ENCODE peak calls at places on chromosomes 4 and X, in four cellular contexts. One of them, this sample, is unnamed.

GRCh38 chr4:166506051-166506450 is 633.0 kb downstream of the TLL1 start:
- DNase-seq in NCI-H524: no peak
- DNase-seq in activated gamma-delta T cell treated with Interleukin-2 at 50 U/mL for 16 hours: no peak
- DNase-seq in COLO829: no peak
- DNase-seq in this sample: no peak

GRCh38 chrX:110741213-110741796 is 54.3 kb downstream of the CHRDL1 start:
- DNase-seq in activated gamma-delta T cell treated with Interleukin-2 at 50 U/mL for 16 hours: no peak
- DNase-seq in COLO829: peak
- DNase-seq in NCI-H524: no peak
- DNase-seq in this sample: no peak

GRCh38 chr4:138078264-138078663 is 163.9 kb downstream of the SLC7A11 start:
- DNase-seq in activated gamma-delta T cell treated with Interleukin-2 at 50 U/mL for 16 hours: no peak
- DNase-seq in COLO829: no peak
- DNase-seq in NCI-H524: no peak
- DNase-seq in this sample: no peak

GRCh38 chrX:154593201-154593600 is 8.3 kb downstream of the CTAG1A start:
- DNase-seq in activated gamma-delta T cell treated with Interleukin-2 at 50 U/mL for 16 hours: no peak
- DNase-seq in COLO829: no peak
- DNase-seq in NCI-H524: no peak
- DNase-seq in this sample: no peak

GRCh38 chr4:98657531-98658286 is 702 bp downstream of the TSPAN5 start:
- DNase-seq in COLO829: no peak
- DNase-seq in NCI-H524: peak
- DNase-seq in activated gamma-delta T cell treated with Interleukin-2 at 50 U/mL for 16 hours: peak
- DNase-seq in this sample: peak

GRCh38 chrX:71107762-71108360 is 1.3 kb upstream of the CXorf65 start:
- DNase-seq in NCI-H524: peak
- DNase-seq in activated gamma-delta T cell treated with Interleukin-2 at 50 U/mL for 16 hours: peak
- DNase-seq in COLO829: no peak
- DNase-seq in this sample: no peak

GRCh38 chr4:55437356-55437796 is 41.6 kb downstream of the TMEM165 start:
- DNase-seq in activated gamma-delta T cell treated with Interleukin-2 at 50 U/mL for 16 hours: no peak
- DNase-seq in NCI-H524: no peak
- DNase-seq in COLO829: no peak
- DNase-seq in this sample: no peak

GRCh38 chr4:185011408-185011807 is 6.9 kb upstream of the HELT start:
- DNase-seq in COLO829: peak
- DNase-seq in NCI-H524: peak
- DNase-seq in activated gamma-delta T cell treated with Interleukin-2 at 50 U/mL for 16 hours: peak
- DNase-seq in this sample: no peak

GRCh38 chrX:56000729-56001128 is 231.4 kb upstream of the KLF8 start:
- DNase-seq in COLO829: no peak
- DNase-seq in NCI-H524: no peak
- DNase-seq in activated gamma-delta T cell treated with Interleukin-2 at 50 U/mL for 16 hours: no peak
- DNase-seq in this sample: no peak

GRCh38 chr4:158051401-158052235 is 121.2 kb downstream of the GASK1B start:
- DNase-seq in NCI-H524: no peak
- DNase-seq in activated gamma-delta T cell treated with Interleukin-2 at 50 U/mL for 16 hours: no peak
- DNase-seq in COLO829: no peak
- DNase-seq in this sample: no peak

GRCh38 chr4:16721618-16722291 is 176.7 kb downstream of the LDB2 start:
- DNase-seq in activated gamma-delta T cell treated with Interleukin-2 at 50 U/mL for 16 hours: no peak
- DNase-seq in NCI-H524: no peak
- DNase-seq in COLO829: no peak
- DNase-seq in this sample: no peak

GRCh38 chr4:7872264-7872771 is 67.3 kb downstream of the AFAP1 start:
- DNase-seq in NCI-H524: peak
- DNase-seq in COLO829: no peak
- DNase-seq in activated gamma-delta T cell treated with Interleukin-2 at 50 U/mL for 16 hours: no peak
- DNase-seq in this sample: peak

GRCh38 chrX:386768-387575 is at the start of gene PPP2R3B:
- DNase-seq in COLO829: peak
- DNase-seq in activated gamma-delta T cell treated with Interleukin-2 at 50 U/mL for 16 hours: peak
- DNase-seq in NCI-H524: no peak
- DNase-seq in this sample: no peak

GRCh38 chr4:15918484-15919129 is 19.9 kb downstream of the FGFBP1 start:
- DNase-seq in activated gamma-delta T cell treated with Interleukin-2 at 50 U/mL for 16 hours: no peak
- DNase-seq in COLO829: no peak
- DNase-seq in NCI-H524: peak
- DNase-seq in this sample: no peak

GRCh38 chrX:70434352-70434866 is 10.2 kb upstream of the DLG3 start:
- DNase-seq in NCI-H524: peak
- DNase-seq in COLO829: peak
- DNase-seq in activated gamma-delta T cell treated with Interleukin-2 at 50 U/mL for 16 hours: peak
- DNase-seq in this sample: peak

GRCh38 chr4:137076908-137077307 is 455.4 kb downstream of the PCDH18 start:
- DNase-seq in COLO829: no peak
- DNase-seq in NCI-H524: no peak
- DNase-seq in activated gamma-delta T cell treated with Interleukin-2 at 50 U/mL for 16 hours: no peak
- DNase-seq in this sample: no peak

GRCh38 chr4:165383757-165384156 is 4.9 kb downstream of the CPE start:
- DNase-seq in COLO829: no peak
- DNase-seq in NCI-H524: peak
- DNase-seq in activated gamma-delta T cell treated with Interleukin-2 at 50 U/mL for 16 hours: no peak
- DNase-seq in this sample: peak

GRCh38 chrX:144715356-144715755 is 531.9 kb upstream of the SPANXN1 start:
- DNase-seq in activated gamma-delta T cell treated with Interleukin-2 at 50 U/mL for 16 hours: no peak
- DNase-seq in NCI-H524: no peak
- DNase-seq in COLO829: peak
- DNase-seq in this sample: no peak

GRCh38 chrX:989959-990510 is 222.4 kb downstream of the CRLF2 start:
- DNase-seq in COLO829: peak
- DNase-seq in NCI-H524: peak
- DNase-seq in activated gamma-delta T cell treated with Interleukin-2 at 50 U/mL for 16 hours: peak
- DNase-seq in this sample: peak

GRCh38 chr4:40601641-40602040 is 28.0 kb downstream of the RBM47 start:
- DNase-seq in NCI-H524: no peak
- DNase-seq in COLO829: no peak
- DNase-seq in activated gamma-delta T cell treated with Interleukin-2 at 50 U/mL for 16 hours: no peak
- DNase-seq in this sample: no peak

GRCh38 chr4:153427363-153428071 is 38.6 kb upstream of the TMEM131L start:
- DNase-seq in COLO829: no peak
- DNase-seq in NCI-H524: no peak
- DNase-seq in activated gamma-delta T cell treated with Interleukin-2 at 50 U/mL for 16 hours: no peak
- DNase-seq in this sample: no peak

GRCh38 chr4:11876104-11876503 is 447.4 kb upstream of the HS3ST1 start:
- DNase-seq in COLO829: no peak
- DNase-seq in activated gamma-delta T cell treated with Interleukin-2 at 50 U/mL for 16 hours: no peak
- DNase-seq in NCI-H524: no peak
- DNase-seq in this sample: no peak

GRCh38 chr4:152126233-152126632 is 365.4 kb upstream of the GATB start:
- DNase-seq in COLO829: no peak
- DNase-seq in NCI-H524: no peak
- DNase-seq in activated gamma-delta T cell treated with Interleukin-2 at 50 U/mL for 16 hours: no peak
- DNase-seq in this sample: no peak

GRCh38 chrX:1221296-1221845 is 8.9 kb upstream of the CRLF2 start:
- DNase-seq in activated gamma-delta T cell treated with Interleukin-2 at 50 U/mL for 16 hours: no peak
- DNase-seq in NCI-H524: no peak
- DNase-seq in COLO829: no peak
- DNase-seq in this sample: no peak

GRCh38 chr4:8259743-8260430 is 9.7 kb upstream of the HTRA3 start:
- DNase-seq in activated gamma-delta T cell treated with Interleukin-2 at 50 U/mL for 16 hours: no peak
- DNase-seq in COLO829: no peak
- DNase-seq in NCI-H524: peak
- DNase-seq in this sample: no peak

GRCh38 chr4:156774422-156774821 is 197.2 kb downstream of the PDGFC start:
- DNase-seq in activated gamma-delta T cell treated with Interleukin-2 at 50 U/mL for 16 hours: no peak
- DNase-seq in COLO829: no peak
- DNase-seq in NCI-H524: no peak
- DNase-seq in this sample: no peak

GRCh38 chrX:49995021-49995731 is 72.8 kb downstream of the CLCN5 start:
- DNase-seq in NCI-H524: no peak
- DNase-seq in COLO829: peak
- DNase-seq in activated gamma-delta T cell treated with Interleukin-2 at 50 U/mL for 16 hours: no peak
- DNase-seq in this sample: no peak

GRCh38 chr4:183402771-183403170 is 41.7 kb upstream of the CDKN2AIP start:
- DNase-seq in NCI-H524: no peak
- DNase-seq in COLO829: no peak
- DNase-seq in activated gamma-delta T cell treated with Interleukin-2 at 50 U/mL for 16 hours: no peak
- DNase-seq in this sample: no peak

GRCh38 chr4:105474110-105474518 is 252 bp upstream of the PPA2 start:
- DNase-seq in COLO829: no peak
- DNase-seq in activated gamma-delta T cell treated with Interleukin-2 at 50 U/mL for 16 hours: no peak
- DNase-seq in NCI-H524: peak
- DNase-seq in this sample: peak

GRCh38 chr4:183430987-183431347 is 13.5 kb upstream of the CDKN2AIP start:
- DNase-seq in activated gamma-delta T cell treated with Interleukin-2 at 50 U/mL for 16 hours: no peak
- DNase-seq in NCI-H524: no peak
- DNase-seq in COLO829: no peak
- DNase-seq in this sample: no peak

GRCh38 chr4:4415107-4415805 is 28.4 kb downstream of the NSG1 start:
- DNase-seq in NCI-H524: peak
- DNase-seq in activated gamma-delta T cell treated with Interleukin-2 at 50 U/mL for 16 hours: no peak
- DNase-seq in COLO829: no peak
- DNase-seq in this sample: no peak

GRCh38 chr4:5635826-5636196 is 72.5 kb downstream of the EVC2 start:
- DNase-seq in NCI-H524: no peak
- DNase-seq in COLO829: peak
- DNase-seq in activated gamma-delta T cell treated with Interleukin-2 at 50 U/mL for 16 hours: no peak
- DNase-seq in this sample: no peak

GRCh38 chr4:55087016-55087929 is 38.1 kb downstream of the KDR start:
- DNase-seq in NCI-H524: no peak
- DNase-seq in COLO829: no peak
- DNase-seq in activated gamma-delta T cell treated with Interleukin-2 at 50 U/mL for 16 hours: no peak
- DNase-seq in this sample: no peak

GRCh38 chr4:66340286-66340893 is 670.1 kb upstream of the EPHA5 start:
- DNase-seq in COLO829: no peak
- DNase-seq in activated gamma-delta T cell treated with Interleukin-2 at 50 U/mL for 16 hours: no peak
- DNase-seq in NCI-H524: no peak
- DNase-seq in this sample: no peak